ENCODE peak calls at places on chromosomes 12 and 14, in eight cellular contexts. P, V, F, Z, X, U, S and I are unnamed samples.

GRCh38 chr12:47652491-47653234 is 53.2 kb downstream of the RPAP3 start:
- DNase-seq in V (no peak), P (no peak), F (no peak), Z (no peak), U (no peak), X (no peak), S (no peak), I (no peak)

GRCh38 chr12:12240671-12241345 is 26.0 kb downstream of the LRP6 start:
- DNase-seq in V (no peak), Z (no peak), U (no peak), P (peak), F (no peak), X (peak), S (no peak), I (no peak)

GRCh38 chr12:11869901-11870300 is 200.8 kb upstream of the BCL2L14 start:
- DNase-seq in U (no peak), X (no peak), S (no peak), V (no peak), Z (no peak), F (no peak), P (no peak), I (no peak)

GRCh38 chr14:64715628-64716412 is 11.6 kb downstream of the PLEKHG3 start:
- DNase-seq in U (peak), X (no peak), Z (no peak), F (no peak), V (no peak), P (no peak), S (no peak), I (no peak)

GRCh38 chr12:104656921-104657320 is 200.2 kb downstream of the CHST11 start:
- DNase-seq in V (no peak), S (no peak), F (no peak), X (peak), Z (no peak), P (peak), U (no peak), I (no peak)

GRCh38 chr14:49621114-49621881 is 699 bp downstream of the MGAT2 start:
- DNase-seq in X (peak), U (peak), Z (peak), S (peak), F (peak), V (peak), P (peak), I (no peak)

GRCh38 chr12:6370576-6370935 is 4.8 kb downstream of the SCNN1A start:
- DNase-seq in U (no peak), P (no peak), Z (no peak), V (no peak), F (no peak), X (no peak), S (no peak), I (no peak)

GRCh38 chr12:62260733-62261683 is 804 bp downstream of the USP15 start:
- DNase-seq in F (no peak), P (peak), S (peak), X (peak), Z (peak), U (no peak), V (peak), I (no peak)

GRCh38 chr12:91785655-91786489 is 359.8 kb downstream of the BTG1 start:
- DNase-seq in P (no peak), V (no peak), U (no peak), F (no peak), S (no peak), Z (no peak), X (no peak), I (no peak)

GRCh38 chr12:71268598-71268997 is 110.8 kb upstream of the TSPAN8 start:
- DNase-seq in Z (no peak), U (no peak), V (no peak), S (no peak), X (no peak), P (no peak), F (no peak), I (no peak)

GRCh38 chr14:38256358-38256840 is 506 bp upstream of the CLEC14A start:
- DNase-seq in P (peak), Z (peak), V (no peak), X (peak), U (peak), F (no peak), S (no peak), I (no peak)

GRCh38 chr12:102216086-102216691 is 18.6 kb upstream of the PMCH start:
- DNase-seq in X (peak), V (peak), Z (no peak), S (peak), F (no peak), U (no peak), P (peak), I (no peak)

GRCh38 chr12:83826112-83826511 is 1086.5 kb downstream of the SLC6A15 start:
- DNase-seq in F (no peak), S (peak), X (peak), Z (peak), V (peak), U (no peak), P (peak), I (no peak)

GRCh38 chr12:3544296-3544965 is 53.4 kb downstream of the PRMT8 start:
- DNase-seq in S (no peak), V (no peak), X (no peak), Z (no peak), F (no peak), U (no peak), P (no peak), I (no peak)

GRCh38 chr14:52051251-52051650 is 17.6 kb downstream of the NID2 start:
- DNase-seq in V (no peak), F (no peak), X (no peak), U (no peak), S (no peak), Z (no peak), P (peak), I (no peak)

GRCh38 chr14:104787736-104788532 is 7.6 kb downstream of the AKT1 start:
- DNase-seq in P (no peak), U (no peak), Z (no peak), F (peak), V (no peak), X (no peak), S (no peak), I (no peak)

GRCh38 chr12:68414988-68415387 is 82.8 kb upstream of the MDM1 start:
- DNase-seq in U (no peak), Z (peak), X (no peak), P (no peak), V (no peak), S (no peak), F (no peak), I (no peak)

GRCh38 chr14:99674776-99675175 is 9.3 kb upstream of the CYP46A1 start:
- DNase-seq in S (no peak), U (no peak), F (no peak), V (no peak), X (no peak), P (no peak), Z (no peak), I (no peak)

GRCh38 chr12:3044141-3044630 is 33.0 kb upstream of the TSPAN9 start:
- DNase-seq in V (no peak), U (no peak), F (no peak), Z (no peak), S (no peak), P (no peak), X (no peak), I (no peak)

GRCh38 chr12:108112815-108113556 is 16.1 kb upstream of the WSCD2 start:
- DNase-seq in S (no peak), V (no peak), U (no peak), X (no peak), F (no peak), P (no peak), Z (no peak), I (no peak)

GRCh38 chr12:26109343-26109841 is 15.4 kb downstream of the BHLHE41 start:
- DNase-seq in X (peak), F (no peak), Z (no peak), V (no peak), S (no peak), U (no peak), P (no peak), I (no peak)

GRCh38 chr14:32934891-32935633 is 3.6 kb upstream of the NPAS3 start:
- DNase-seq in P (peak), S (no peak), X (no peak), V (no peak), Z (no peak), U (no peak), F (peak), I (peak)

DNA sequence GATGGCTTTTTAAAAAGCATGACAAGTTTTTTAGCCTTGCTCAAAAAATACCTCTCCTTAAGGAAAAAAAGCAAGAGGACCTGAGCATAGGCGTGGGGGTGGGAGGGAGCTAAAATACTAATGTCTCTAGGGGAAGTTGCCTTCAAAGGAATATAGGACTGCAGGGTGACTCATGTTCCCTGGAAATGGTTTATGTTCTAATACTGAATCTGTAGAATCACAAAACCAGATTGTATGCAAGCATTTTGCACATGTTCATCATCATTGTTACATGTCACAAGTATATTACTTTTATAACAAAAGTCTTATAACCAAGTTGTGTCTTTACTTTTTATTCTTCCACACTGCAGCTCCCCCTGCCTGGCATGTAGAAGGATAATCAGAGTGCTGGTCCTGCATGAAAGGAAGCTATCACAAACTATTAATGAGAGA is 36.6 kb downstream of the GPR135 start:
- DNase-seq in Z (no peak), U (no peak), S (peak), X (peak), P (peak), F (no peak), V (peak), I (no peak)
- TF ChIP-seq CTCF in Z (no peak), U (no peak), S (peak), X (peak), P (peak), F (no peak), V (peak), I (no peak)

GRCh38 chr12:53251477-53252348 is 16.4 kb upstream of the ESPL1 start:
- DNase-seq in S (peak), Z (peak), U (peak), F (peak), V (peak), P (peak), X (peak), I (peak)
- TF ChIP-seq CTCF in S (peak), Z (peak), U (no peak), F (peak), V (peak), P (peak), X (peak), I (no peak)

DNA sequence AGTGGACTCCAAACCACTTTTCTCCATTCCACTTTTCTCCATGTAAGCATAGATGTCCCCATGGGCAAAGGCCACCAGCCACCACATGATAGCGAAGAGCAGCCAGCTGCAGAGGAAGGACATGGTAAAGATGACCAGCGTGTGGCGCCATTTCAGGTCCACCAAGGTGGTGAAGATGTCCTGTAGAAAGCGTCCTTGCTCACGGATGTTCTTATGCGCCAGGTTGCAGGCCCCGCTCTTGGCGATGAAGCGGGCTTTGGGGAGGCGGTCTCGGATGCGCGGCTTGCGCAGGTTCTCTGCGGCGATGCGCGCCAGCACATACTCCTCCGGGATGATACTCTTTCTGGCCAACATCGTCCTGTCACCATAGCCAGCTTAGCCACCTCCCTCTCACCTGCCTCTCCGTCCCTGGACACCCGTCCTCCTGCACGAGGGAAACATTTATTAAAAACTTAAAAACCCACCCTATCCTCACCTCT is 1.2 kb downstream of the KCNJ8 start:
- DNase-seq in F (peak), Z (peak), X (peak), P (peak), S (peak), V (no peak), U (peak), I (no peak)
- TF ChIP-seq CTCF in F (no peak), Z (no peak), X (peak), P (peak), S (peak), V (peak), U (no peak), I (no peak)

DNA sequence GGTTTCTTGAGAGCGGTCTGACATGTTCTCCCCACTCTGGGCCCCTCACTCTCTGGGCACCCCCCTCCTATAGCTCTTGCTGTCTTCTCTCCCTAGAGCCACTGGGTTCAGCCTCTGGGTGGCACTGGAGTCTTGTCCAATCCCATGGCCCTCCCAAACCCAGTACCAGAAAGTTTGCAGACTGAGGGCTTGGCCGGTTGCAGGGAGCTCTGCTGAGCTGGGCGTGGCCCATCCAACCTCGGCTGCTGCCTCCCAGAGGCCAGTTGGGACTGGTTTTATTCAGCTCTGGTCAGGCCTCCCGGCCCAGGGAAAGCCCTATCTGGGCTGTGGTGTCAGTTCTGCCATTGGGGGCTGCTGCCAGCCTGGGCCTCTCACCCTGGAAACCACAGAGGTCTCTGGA is 37.9 kb downstream of the ISCA2 start:
- DNase-seq in F (no peak), P (peak), Z (no peak), U (peak), X (peak), V (peak), S (peak), I (no peak)
- TF ChIP-seq CTCF in F (no peak), P (peak), Z (no peak), U (no peak), X (peak), V (peak), S (peak), I (no peak)